ENCODE peak calls at places on chromosome 1, in four cellular contexts. K is cardiac muscle cell; S is Calu3; W is stimulated activated CD8-positive, alpha-beta memory T cell treated with anti-CD3 and anti-CD28 coated beads, Interleukin-7, amount 100 ng/mL, for 1 hour. B is an unnamed sample.

GRCh38 chr1:190001187-190001586 is 476.5 kb downstream of the BRINP3 start:
- DNase-seq in K (peak), S (no peak), W (no peak), B (peak)

GRCh38 chr1:115189814-115190541 is 100.7 kb upstream of the TSPAN2 start:
- DNase-seq in K (peak), S (no peak), W (no peak), B (no peak)

GRCh38 chr1:183069562-183070216 is 46.5 kb downstream of the LAMC1 start:
- DNase-seq in K (no peak), S (peak), W (no peak), B (no peak)

GRCh38 chr1:223229756-223230155 is 86.7 kb upstream of the TLR5 start:
- DNase-seq in K (no peak), S (no peak), W (no peak), B (no peak)

GRCh38 chr1:100037665-100038400 is 68.0 kb downstream of the SLC35A3 start:
- DNase-seq in K (peak), S (peak), W (peak), B (peak)

GRCh38 chr1:115507256-115507589 is 134.5 kb upstream of the VANGL1 start:
- DNase-seq in K (peak), S (peak), W (no peak), B (peak)

GRCh38 chr1:14939527-14940284 is 213.8 kb upstream of the TMEM51 start:
- DNase-seq in K (peak), S (no peak), W (no peak), B (peak)

GRCh38 chr1:67784545-67785186 is 48.6 kb downstream of the GNG12 start:
- DNase-seq in K (no peak), S (no peak), W (no peak), B (no peak)

GRCh38 chr1:209383907-209384709 is 199.4 kb upstream of the CAMK1G start:
- DNase-seq in K (no peak), S (no peak), W (no peak), B (no peak)

GRCh38 chr1:232211149-232211548 is 418.8 kb downstream of the SIPA1L2 start:
- DNase-seq in K (no peak), S (peak), W (no peak), B (peak)

GRCh38 chr1:233993651-233994050 is 89.2 kb downstream of the SLC35F3 start:
- DNase-seq in K (no peak), S (peak), W (no peak), B (no peak)

GRCh38 chr1:32818804-32819541 is 1.5 kb downstream of the S100PBP start:
- DNase-seq in K (no peak), S (no peak), W (no peak), B (peak)

GRCh38 chr1:247100676-247101279 is 3.4 kb downstream of the ZNF669 start:
- DNase-seq in K (no peak), S (no peak), W (no peak), B (no peak)

GRCh38 chr1:156684227-156684782 is 7.1 kb upstream of the NES start:
- DNase-seq in K (peak), S (no peak), W (no peak), B (no peak)

GRCh38 chr1:153505576-153505975 is 30.2 kb downstream of the S100A6 start:
- DNase-seq in K (no peak), S (no peak), W (no peak), B (no peak)

GRCh38 chr1:2591581-2592261 is 5.1 kb downstream of the PRXL2B start:
- DNase-seq in K (no peak), S (no peak), W (no peak), B (no peak)

GRCh38 chr1:206986402-206986801 is 16.1 kb upstream of the FCAMR start:
- DNase-seq in K (no peak), S (no peak), W (no peak), B (no peak)

GRCh38 chr1:200392625-200393185 is 17.1 kb downstream of the ZNF281 start:
- DNase-seq in K (no peak), S (no peak), W (no peak), B (no peak)

GRCh38 chr1:115191691-115192090 is 102.4 kb upstream of the TSPAN2 start:
- DNase-seq in K (no peak), S (no peak), W (no peak), B (no peak)

GRCh38 chr1:229221106-229222019 is 49.5 kb upstream of the RAB4A start:
- DNase-seq in K (peak), S (peak), W (no peak), B (peak)

GRCh38 chr1:88774151-88774556 is 90.1 kb downstream of the PKN2 start:
- DNase-seq in K (no peak), S (peak), W (no peak), B (no peak)